ENCODE peak calls at places on chromosomes 5 and 9, in five cellular contexts. F, X, W, Q and C are unnamed samples.
A peak's percentile ranks its signal among the peaks of the same experiment; 100 is the strongest.

GRCh38 chr5:143116817-143117216 is 286.7 kb downstream of the NR3C1 start:
- DNase-seq in F (no peak), X (no peak), W (no peak), Q (no peak), C (no peak)

GRCh38 chr5:79858097-79858723 is 132.9 kb downstream of the MTX3 start:
- DNase-seq in F (no peak), X (peak; percentile 87), W (peak; percentile 49), Q (peak; percentile 70), C (peak; percentile 33)

GRCh38 chr9:70677336-70677735 is 262.9 kb upstream of the KLF9 start:
- DNase-seq in F (no peak), X (no peak), W (no peak), Q (no peak), C (no peak)

GRCh38 chr5:74127377-74128338 is 501.7 kb downstream of the ARHGEF28 start:
- DNase-seq in F (no peak), X (no peak), W (no peak), Q (no peak), C (no peak)

GRCh38 chr9:116187570-116188170 is 34.1 kb downstream of the PAPPA start:
- DNase-seq in F (no peak), X (no peak), W (no peak), Q (no peak), C (no peak)

GRCh38 chr9:132651259-132651658 is 18.5 kb downstream of the DDX31 start:
- DNase-seq in F (no peak), X (peak; percentile 44), W (peak; percentile 74), Q (peak; percentile 76), C (no peak)

GRCh38 chr5:104186100-104186499 is 623.5 kb upstream of the NUDT12 start:
- DNase-seq in F (no peak), X (no peak), W (peak; percentile 95), Q (peak; percentile 38), C (peak; percentile 17)

GRCh38 chr5:127898551-127899213 is 184.9 kb upstream of the SLC12A2 start:
- DNase-seq in F (no peak), X (no peak), W (no peak), Q (no peak), C (no peak)

GRCh38 chr9:88808019-88808656 is 183.1 kb upstream of the S1PR3 start:
- DNase-seq in F (no peak), X (no peak), W (no peak), Q (peak; percentile 36), C (no peak)

GRCh38 chr5:139378941-139379361 is 4.1 kb downstream of the SLC23A1 start:
- DNase-seq in F (no peak), X (no peak), W (no peak), Q (no peak), C (no peak)

GRCh38 chr9:81456431-81456970 is 232.8 kb downstream of the TLE1 start:
- DNase-seq in F (no peak), X (no peak), W (peak; percentile 72), Q (no peak), C (no peak)

GRCh38 chr9:93058357-93059096 is at the start of gene SUSD3:
- DNase-seq in F (no peak), X (peak; percentile 45), W (no peak), Q (peak; percentile 88), C (no peak)

GRCh38 chr5:150515446-150515845 is 7.5 kb downstream of the NDST1 start:
- DNase-seq in F (no peak), X (no peak), W (peak; percentile 83), Q (no peak), C (no peak)

GRCh38 chr9:133370680-133371079 is 5.2 kb downstream of the SURF4 start:
- DNase-seq in F (no peak), X (no peak), W (no peak), Q (no peak), C (no peak)

GRCh38 chr9:92122792-92123191 is 7.6 kb upstream of the SPTLC1 start:
- DNase-seq in F (no peak), X (no peak), W (no peak), Q (no peak), C (no peak)

GRCh38 chr5:158283341-158283740 is 424.4 kb upstream of the CLINT1 start:
- DNase-seq in F (no peak), X (no peak), W (no peak), Q (no peak), C (no peak)

GRCh38 chr5:1552469-1553255 is 28.9 kb upstream of the LPCAT1 start:
- DNase-seq in F (peak; percentile 67), X (peak; percentile 98), W (no peak), Q (no peak), C (no peak)

GRCh38 chr5:123097871-123098735 is 9.1 kb downstream of the PRDM6 start:
- DNase-seq in F (no peak), X (no peak), W (no peak), Q (no peak), C (no peak)

GRCh38 chr5:61362796-61363364 is 30.8 kb downstream of the ZSWIM6 start:
- DNase-seq in F (no peak), X (no peak), W (no peak), Q (peak; percentile 6), C (no peak)

GRCh38 chr5:143066556-143067281 is 296.5 kb downstream of the ARHGAP26 start:
- DNase-seq in F (no peak), X (no peak), W (no peak), Q (peak; percentile 51), C (no peak)

GRCh38 chr5:143229426-143229895 is 174.0 kb downstream of the NR3C1 start:
- DNase-seq in F (no peak), X (no peak), W (no peak), Q (peak; percentile 12), C (no peak)

GRCh38 chr9:2120926-2121689 is 106.0 kb downstream of the SMARCA2 start:
- DNase-seq in F (no peak), X (no peak), W (peak; percentile 22), Q (no peak), C (no peak)

GRCh38 chr9:78325343-78325742 is 28.4 kb downstream of the PSAT1 start:
- DNase-seq in F (peak; percentile 12), X (peak; percentile 84), W (peak; percentile 25), Q (no peak), C (no peak)

GRCh38 chr9:4021621-4022213 is 278.2 kb downstream of the GLIS3 start:
- DNase-seq in F (no peak), X (no peak), W (no peak), Q (no peak), C (no peak)

GRCh38 chr5:8864053-8864452 is 681.8 kb downstream of the SEMA5A start:
- DNase-seq in F (no peak), X (no peak), W (peak; percentile 26), Q (peak; percentile 56), C (no peak)